ENCODE peak calls at places on chromosome 19, in four cellular contexts. Y, A, P and B are unnamed samples.

GRCh38 chr19:40633207-40633606 is 32.0 kb downstream of the LTBP4 start:
- DNase-seq in Y (no peak), A (no peak), P (no peak), B (no peak)

GRCh38 chr19:14136509-14137281 is at the start of gene ASF1B:
- DNase-seq in Y (peak; percentile 99), A (peak; percentile 100), P (peak; percentile 99), B (peak; percentile 100)

GRCh38 chr19:13012690-13013608 is 17.7 kb downstream of the NFIX start:
- DNase-seq in Y (peak; percentile 56), A (no peak), P (no peak), B (no peak)

GRCh38 chr19:33134571-33135041 is 2.7 kb downstream of the WDR88 start:
- DNase-seq in Y (no peak), A (no peak), P (no peak), B (no peak)

GRCh38 chr19:4571305-4571917 is 11.9 kb upstream of the SEMA6B start:
- DNase-seq in Y (no peak), A (no peak), P (no peak), B (no peak)

GRCh38 chr19:34351382-34351802 is 13.6 kb upstream of the GPI start:
- DNase-seq in Y (no peak), A (no peak), P (no peak), B (no peak)

GRCh38 chr19:3804429-3804828 is 18.2 kb upstream of the MATK start:
- DNase-seq in Y (no peak), A (no peak), P (no peak), B (no peak)

GRCh38 chr19:48496959-48497727 is 14.5 kb downstream of the LMTK3 start:
- DNase-seq in Y (no peak), A (no peak), P (no peak), B (no peak)

GRCh38 chr19:43124360-43124759 is 41.9 kb upstream of the PSG2 start:
- DNase-seq in Y (no peak), A (no peak), P (no peak), B (no peak)

GRCh38 chr19:41218615-41219507 is at the start of gene AXL:
- DNase-seq in Y (no peak), A (peak; percentile 64), P (peak; percentile 87), B (no peak)

GRCh38 chr19:13865578-13866462 is 11.1 kb upstream of the NANOS3 start:
- DNase-seq in Y (no peak), A (no peak), P (no peak), B (no peak)

GRCh38 chr19:29724102-29724641 is 9.1 kb upstream of the C19orf12 start:
- DNase-seq in Y (no peak), A (no peak), P (no peak), B (no peak)

GRCh38 chr19:10118960-10119359 is 739 bp downstream of the EIF3G start:
- DNase-seq in Y (no peak), A (no peak), P (no peak), B (no peak)

GRCh38 chr19:49895566-49896297 is 955 bp downstream of the IL4I1 start:
- DNase-seq in Y (no peak), A (no peak), P (no peak), B (no peak)

GRCh38 chr19:13978306-13978705 is 26.0 kb downstream of the DCAF15 start:
- DNase-seq in Y (no peak), A (no peak), P (no peak), B (peak; percentile 81)

GRCh38 chr19:58568731-58569130 is 4.4 kb downstream of the MZF1 start:
- DNase-seq in Y (no peak), A (no peak), P (no peak), B (no peak)

GRCh38 chr19:8571006-8571411 is 6.2 kb downstream of the MYO1F start:
- DNase-seq in Y (no peak), A (no peak), P (peak; percentile 51), B (no peak)

GRCh38 chr19:4414800-4415251 is 12.4 kb downstream of the CHAF1A start:
- DNase-seq in Y (no peak), A (no peak), P (no peak), B (no peak)

GRCh38 chr19:19315444-19315843 is 4.9 kb downstream of the SUGP1 start:
- DNase-seq in Y (no peak), A (no peak), P (no peak), B (no peak)